ENCODE peak calls at places on chromosome 14, in six cellular contexts. X is T-cell, W is ELR, E is WTC11, P is AG20443, T is left cardiac atrium. L is an unnamed sample.

GRCh38 chr14:76998777-76999366 is 29.6 kb downstream of the IRF2BPL start:
- DNase-seq in W (no peak), P (no peak), T (no peak), E (no peak), X (no peak), L (no peak)

GRCh38 chr14:104185916-104186495 is 47.6 kb downstream of the KIF26A start:
- DNase-seq in X (no peak), T (no peak), W (no peak), E (no peak), P (no peak), L (no peak)

GRCh38 chr14:102590667-102591099 is 1.8 kb upstream of the RCOR1 start:
- DNase-seq in T (peak; percentile 59), W (peak; percentile 78), P (peak; percentile 47), E (peak; percentile 73), X (no peak), L (peak; percentile 86)

GRCh38 chr14:43019826-43020225 is 1413.2 kb downstream of the LRFN5 start:
- DNase-seq in X (no peak), E (no peak), W (no peak), P (no peak), T (no peak), L (peak; percentile 18)

GRCh38 chr14:35576856-35577255 is 42.9 kb downstream of the INSM2 start:
- DNase-seq in X (no peak), W (no peak), E (no peak), T (no peak), P (no peak), L (no peak)

GRCh38 chr14:99786423-99787051 is 6.7 kb upstream of the EML1 start:
- DNase-seq in X (no peak), T (no peak), P (no peak), W (no peak), E (no peak), L (no peak)

GRCh38 chr14:105537580-105538474 is 11.4 kb downstream of the TMEM121 start:
- DNase-seq in X (peak; percentile 71), E (peak; percentile 73), P (peak; percentile 87), T (peak; percentile 48), W (peak; percentile 46), L (peak; percentile 98)

GRCh38 chr14:100896369-100897060 is 7.0 kb downstream of the RTL1 start:
- DNase-seq in X (no peak), T (no peak), W (no peak), E (peak; percentile 10), P (no peak), L (peak; percentile 13)

GRCh38 chr14:49512147-49512551 is 74.0 kb downstream of the RPS29 start:
- DNase-seq in P (peak; percentile 73), X (no peak), T (no peak), E (no peak), W (peak; percentile 85), L (peak; percentile 87)

GRCh38 chr14:64919618-64920017 is 5.4 kb downstream of the CHURC1 start:
- DNase-seq in X (no peak), W (no peak), E (no peak), P (no peak), T (no peak), L (no peak)

GRCh38 chr14:54396493-54397335 is at the start of gene CDKN3:
- DNase-seq in X (peak; percentile 96), T (peak; percentile 99), E (peak; percentile 97), P (peak; percentile 96), W (peak; percentile 100), L (peak; percentile 100)

GRCh38 chr14:73991097-73991496 is 28.0 kb downstream of the ENTPD5 start:
- DNase-seq in X (no peak), T (no peak), P (no peak), E (no peak), W (no peak), L (no peak)

GRCh38 chr14:75752907-75753594 is 92.0 kb downstream of the TTLL5 start:
- DNase-seq in E (no peak), X (no peak), W (peak; percentile 26), P (peak; percentile 32), T (no peak), L (no peak)

GRCh38 chr14:49593016-49593415 is 5.7 kb upstream of the LRR1 start:
- DNase-seq in T (no peak), X (no peak), P (no peak), W (peak; percentile 90), E (no peak), L (peak; percentile 80)

GRCh38 chr14:94143239-94143638 is 13.8 kb upstream of the IFI27L2 start:
- DNase-seq in T (no peak), P (no peak), W (peak; percentile 58), E (peak; percentile 62), X (no peak), L (no peak)

L was measured in osteoblast.